ENCODE peak calls at places on chromosomes 6 and 20, in seven cellular contexts. One of them, this sample, is unnamed. For H3K9me3, the result is how much of the 10 kb centered on the place peaks cover.

GRCh38 chr6:110556317-110557115 is 80.1 kb upstream of the SLC22A16 start:
- DNase-seq in CD8-positive, alpha-beta memory T cell: no peak
- DNase-seq in Karpas-422: no peak
- DNase-seq in upper lobe of right lung: no peak
- DNase-seq in heart left ventricle: no peak
- DNase-seq in heart right ventricle: no peak
- DNase-seq in WERI-Rb-1: no peak
- DNase-seq in this sample: no peak

GRCh38 chr20:297925-298754 is 770 bp downstream of the ZCCHC3 start:
- DNase-seq in CD8-positive, alpha-beta memory T cell: peak
- DNase-seq in Karpas-422: peak
- DNase-seq in upper lobe of right lung: peak
- DNase-seq in heart left ventricle: peak
- DNase-seq in heart right ventricle: peak
- DNase-seq in WERI-Rb-1: peak
- DNase-seq in this sample: no peak

GRCh38 chr20:41110930-41111577 is 26.3 kb upstream of the PLCG1 start:
- DNase-seq in CD8-positive, alpha-beta memory T cell: no peak
- DNase-seq in Karpas-422: no peak
- DNase-seq in upper lobe of right lung: no peak
- DNase-seq in heart left ventricle: no peak
- DNase-seq in heart right ventricle: no peak
- DNase-seq in WERI-Rb-1: no peak
- DNase-seq in this sample: no peak

GRCh38 chr6:13554929-13555333 is 19.5 kb upstream of the SIRT5 start:
- DNase-seq in CD8-positive, alpha-beta memory T cell: no peak
- DNase-seq in Karpas-422: no peak
- DNase-seq in upper lobe of right lung: no peak
- DNase-seq in heart left ventricle: peak
- DNase-seq in heart right ventricle: peak
- DNase-seq in WERI-Rb-1: no peak
- DNase-seq in this sample: no peak

GRCh38 chr20:47358672-47359532 is 2.4 kb upstream of the ZMYND8 start:
- DNase-seq in CD8-positive, alpha-beta memory T cell: no peak
- DNase-seq in Karpas-422: peak
- DNase-seq in upper lobe of right lung: peak
- DNase-seq in heart left ventricle: no peak
- DNase-seq in heart right ventricle: peak
- DNase-seq in WERI-Rb-1: peak
- DNase-seq in this sample: no peak

GRCh38 chr6:63644668-63645326 is 9.2 kb downstream of the PHF3 start:
- DNase-seq in CD8-positive, alpha-beta memory T cell: no peak
- DNase-seq in Karpas-422: no peak
- DNase-seq in upper lobe of right lung: no peak
- DNase-seq in heart left ventricle: no peak
- DNase-seq in heart right ventricle: peak
- DNase-seq in WERI-Rb-1: no peak
- DNase-seq in this sample: no peak

GRCh38 chr6:13558718-13559117 is 15.7 kb upstream of the SIRT5 start:
- DNase-seq in CD8-positive, alpha-beta memory T cell: no peak
- DNase-seq in Karpas-422: no peak
- DNase-seq in upper lobe of right lung: no peak
- DNase-seq in heart left ventricle: no peak
- DNase-seq in heart right ventricle: no peak
- DNase-seq in WERI-Rb-1: no peak
- DNase-seq in this sample: no peak

GRCh38 chr6:135535989-135536414 is 38.5 kb upstream of the AHI1 start:
- DNase-seq in CD8-positive, alpha-beta memory T cell: no peak
- DNase-seq in Karpas-422: peak
- DNase-seq in upper lobe of right lung: no peak
- DNase-seq in heart left ventricle: no peak
- DNase-seq in heart right ventricle: peak
- DNase-seq in WERI-Rb-1: no peak
- DNase-seq in this sample: peak

GRCh38 chr6:141309295-141309694 is 823.4 kb upstream of the GJE1 start:
- DNase-seq in CD8-positive, alpha-beta memory T cell: no peak
- DNase-seq in Karpas-422: no peak
- DNase-seq in upper lobe of right lung: no peak
- DNase-seq in heart left ventricle: no peak
- DNase-seq in heart right ventricle: no peak
- DNase-seq in WERI-Rb-1: no peak
- DNase-seq in this sample: no peak

GRCh38 chr6:80541186-80541585 is 434.7 kb downstream of the BCKDHB start:
- DNase-seq in CD8-positive, alpha-beta memory T cell: no peak
- DNase-seq in Karpas-422: no peak
- DNase-seq in upper lobe of right lung: no peak
- DNase-seq in heart left ventricle: no peak
- DNase-seq in heart right ventricle: no peak
- DNase-seq in WERI-Rb-1: no peak
- DNase-seq in this sample: no peak

GRCh38 chr6:1913572-1913971 is 303.9 kb downstream of the FOXC1 start:
- DNase-seq in CD8-positive, alpha-beta memory T cell: no peak
- DNase-seq in Karpas-422: no peak
- DNase-seq in upper lobe of right lung: no peak
- DNase-seq in heart left ventricle: no peak
- DNase-seq in heart right ventricle: no peak
- DNase-seq in WERI-Rb-1: no peak
- DNase-seq in this sample: no peak

GRCh38 chr6:137848672-137849071 is 18.4 kb upstream of the TNFAIP3 start:
- DNase-seq in CD8-positive, alpha-beta memory T cell: no peak
- DNase-seq in Karpas-422: no peak
- DNase-seq in upper lobe of right lung: no peak
- DNase-seq in heart left ventricle: no peak
- DNase-seq in heart right ventricle: no peak
- DNase-seq in WERI-Rb-1: no peak
- DNase-seq in this sample: no peak

GRCh38 chr6:132192646-132193045 is 208.6 kb downstream of the MOXD1 start:
- DNase-seq in CD8-positive, alpha-beta memory T cell: no peak
- DNase-seq in Karpas-422: no peak
- DNase-seq in upper lobe of right lung: no peak
- DNase-seq in heart left ventricle: no peak
- DNase-seq in heart right ventricle: no peak
- DNase-seq in WERI-Rb-1: no peak
- DNase-seq in this sample: no peak

GRCh38 chr6:1672379-1672778 is 62.7 kb downstream of the FOXC1 start:
- DNase-seq in CD8-positive, alpha-beta memory T cell: no peak
- DNase-seq in Karpas-422: no peak
- DNase-seq in upper lobe of right lung: no peak
- DNase-seq in heart left ventricle: no peak
- DNase-seq in heart right ventricle: no peak
- DNase-seq in WERI-Rb-1: no peak
- DNase-seq in this sample: no peak

GRCh38 chr20:11375368-11375767 is 542.3 kb upstream of the BTBD3 start:
- DNase-seq in CD8-positive, alpha-beta memory T cell: no peak
- DNase-seq in Karpas-422: no peak
- DNase-seq in upper lobe of right lung: no peak
- DNase-seq in heart left ventricle: no peak
- DNase-seq in heart right ventricle: no peak
- DNase-seq in WERI-Rb-1: no peak
- DNase-seq in this sample: no peak

GRCh38 chr6:126267621-126268020 is 72.3 kb upstream of the CENPW start:
- DNase-seq in CD8-positive, alpha-beta memory T cell: no peak
- DNase-seq in Karpas-422: peak
- DNase-seq in upper lobe of right lung: no peak
- DNase-seq in heart left ventricle: no peak
- DNase-seq in heart right ventricle: no peak
- DNase-seq in WERI-Rb-1: peak
- DNase-seq in this sample: no peak

GRCh38 chr20:23178806-23179205 is 92.7 kb upstream of the CD93 start:
- DNase-seq in CD8-positive, alpha-beta memory T cell: no peak
- DNase-seq in Karpas-422: peak
- DNase-seq in upper lobe of right lung: no peak
- DNase-seq in heart left ventricle: no peak
- DNase-seq in heart right ventricle: peak
- DNase-seq in WERI-Rb-1: no peak
- DNase-seq in this sample: no peak

GRCh38 chr20:40813708-40814327 is 124.8 kb upstream of the MAFB start:
- DNase-seq in CD8-positive, alpha-beta memory T cell: no peak
- DNase-seq in Karpas-422: no peak
- DNase-seq in upper lobe of right lung: no peak
- DNase-seq in heart left ventricle: no peak
- DNase-seq in heart right ventricle: no peak
- DNase-seq in WERI-Rb-1: no peak
- DNase-seq in this sample: no peak

GRCh38 chr6:170575250-170575649 is 9.2 kb downstream of the PDCD2 start:
- DNase-seq in CD8-positive, alpha-beta memory T cell: no peak
- DNase-seq in Karpas-422: peak
- DNase-seq in upper lobe of right lung: no peak
- DNase-seq in heart left ventricle: no peak
- DNase-seq in heart right ventricle: no peak
- DNase-seq in WERI-Rb-1: no peak
- DNase-seq in this sample: no peak

GRCh38 chr20:47620808-47621805 is 119.4 kb downstream of the NCOA3 start:
- DNase-seq in CD8-positive, alpha-beta memory T cell: no peak
- DNase-seq in Karpas-422: peak
- DNase-seq in upper lobe of right lung: no peak
- DNase-seq in heart left ventricle: no peak
- DNase-seq in heart right ventricle: peak
- DNase-seq in WERI-Rb-1: no peak
- DNase-seq in this sample: no peak

GRCh38 chr20:1383621-1384404 is 9.0 kb downstream of the FKBP1A start:
- DNase-seq in CD8-positive, alpha-beta memory T cell: no peak
- DNase-seq in Karpas-422: no peak
- DNase-seq in upper lobe of right lung: no peak
- DNase-seq in heart left ventricle: no peak
- DNase-seq in heart right ventricle: no peak
- DNase-seq in WERI-Rb-1: no peak
- DNase-seq in this sample: no peak

GRCh38 chr20:63538204-63539091 is 1.3 kb upstream of the PTK6 start:
- DNase-seq in CD8-positive, alpha-beta memory T cell: no peak
- DNase-seq in Karpas-422: no peak
- DNase-seq in upper lobe of right lung: peak
- DNase-seq in heart left ventricle: no peak
- DNase-seq in heart right ventricle: no peak
- DNase-seq in WERI-Rb-1: peak
- DNase-seq in this sample: no peak

GRCh38 chr20:17381701-17382100 is 149.5 kb downstream of the BFSP1 start:
- DNase-seq in CD8-positive, alpha-beta memory T cell: no peak
- DNase-seq in Karpas-422: no peak
- DNase-seq in upper lobe of right lung: no peak
- DNase-seq in heart left ventricle: no peak
- DNase-seq in heart right ventricle: no peak
- DNase-seq in WERI-Rb-1: no peak
- DNase-seq in this sample: no peak

GRCh38 chr6:27295301-27296079 is 16.6 kb downstream of the POM121L2 start:
- DNase-seq in CD8-positive, alpha-beta memory T cell: no peak
- DNase-seq in Karpas-422: peak
- DNase-seq in upper lobe of right lung: no peak
- DNase-seq in heart left ventricle: no peak
- DNase-seq in heart right ventricle: no peak
- DNase-seq in WERI-Rb-1: no peak
- DNase-seq in this sample: no peak

GRCh38 chr6:27296106-27296783 is 15.8 kb downstream of the POM121L2 start:
- DNase-seq in CD8-positive, alpha-beta memory T cell: no peak
- DNase-seq in Karpas-422: no peak
- DNase-seq in upper lobe of right lung: no peak
- DNase-seq in heart left ventricle: no peak
- DNase-seq in heart right ventricle: no peak
- DNase-seq in WERI-Rb-1: no peak
- DNase-seq in this sample: no peak

GRCh38 chr6:27290850-27291208 is 21.2 kb downstream of the POM121L2 start:
- DNase-seq in CD8-positive, alpha-beta memory T cell: no peak
- DNase-seq in Karpas-422: no peak
- DNase-seq in upper lobe of right lung: no peak
- DNase-seq in heart left ventricle: no peak
- DNase-seq in heart right ventricle: no peak
- DNase-seq in WERI-Rb-1: no peak
- DNase-seq in this sample: no peak

GRCh38 chr6:27294409-27294808 is 17.7 kb downstream of the POM121L2 start:
- DNase-seq in CD8-positive, alpha-beta memory T cell: no peak
- DNase-seq in Karpas-422: no peak
- DNase-seq in upper lobe of right lung: no peak
- DNase-seq in heart left ventricle: no peak
- DNase-seq in heart right ventricle: no peak
- DNase-seq in WERI-Rb-1: no peak
- DNase-seq in this sample: no peak

GRCh38 chr6:27293436-27294152 is 18.5 kb downstream of the POM121L2 start:
- DNase-seq in CD8-positive, alpha-beta memory T cell: no peak
- DNase-seq in Karpas-422: no peak
- DNase-seq in upper lobe of right lung: no peak
- DNase-seq in heart left ventricle: no peak
- DNase-seq in heart right ventricle: no peak
- DNase-seq in WERI-Rb-1: no peak
- DNase-seq in this sample: no peak
- H3K9me3 ChIP-seq in CD8-positive, alpha-beta memory T cell: under half
- H3K9me3 ChIP-seq in Karpas-422: under half
- H3K9me3 ChIP-seq in upper lobe of right lung: under half
- H3K9me3 ChIP-seq in heart left ventricle: under half
- H3K9me3 ChIP-seq in heart right ventricle: under half
- H3K9me3 ChIP-seq in WERI-Rb-1: half or more
- H3K9me3 ChIP-seq in this sample: under half

GRCh38 chr20:60283281-60283680 is 325.1 kb downstream of the CDH26 start:
- DNase-seq in CD8-positive, alpha-beta memory T cell: no peak
- DNase-seq in Karpas-422: no peak
- DNase-seq in upper lobe of right lung: no peak
- DNase-seq in heart left ventricle: no peak
- DNase-seq in heart right ventricle: no peak
- DNase-seq in WERI-Rb-1: no peak
- DNase-seq in this sample: no peak
- H3K9me3 ChIP-seq in CD8-positive, alpha-beta memory T cell: under half
- H3K9me3 ChIP-seq in Karpas-422: under half
- H3K9me3 ChIP-seq in upper lobe of right lung: under half
- H3K9me3 ChIP-seq in heart left ventricle: under half
- H3K9me3 ChIP-seq in heart right ventricle: under half
- H3K9me3 ChIP-seq in WERI-Rb-1: under half
- H3K9me3 ChIP-seq in this sample: under half

DNA sequence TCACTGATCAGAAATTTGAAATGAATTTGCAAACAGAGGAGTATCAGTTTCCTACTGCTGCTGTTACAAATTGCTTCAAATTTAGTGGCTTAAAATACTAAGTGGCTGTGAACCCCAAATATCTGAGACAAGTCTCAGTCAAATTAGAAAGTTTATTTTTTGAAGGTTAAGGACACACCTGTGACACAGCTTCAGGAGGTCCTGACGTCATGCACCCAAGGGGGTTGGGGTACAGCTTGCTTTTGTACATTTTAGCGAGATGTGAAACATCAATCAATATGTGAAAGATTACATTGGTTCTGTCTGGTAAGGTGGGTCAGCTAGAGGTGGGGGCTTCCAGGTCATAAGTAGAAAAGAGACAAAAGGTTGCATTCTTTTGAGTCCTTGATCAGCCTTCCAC is 21.4 kb upstream of the ZFP64 start:
- DNase-seq in CD8-positive, alpha-beta memory T cell: no peak
- DNase-seq in Karpas-422: no peak
- DNase-seq in upper lobe of right lung: no peak
- DNase-seq in heart left ventricle: no peak
- DNase-seq in heart right ventricle: no peak
- DNase-seq in WERI-Rb-1: no peak
- DNase-seq in this sample: no peak
- H3K9me3 ChIP-seq in CD8-positive, alpha-beta memory T cell: under half
- H3K9me3 ChIP-seq in Karpas-422: under half
- H3K9me3 ChIP-seq in upper lobe of right lung: under half
- H3K9me3 ChIP-seq in heart left ventricle: under half
- H3K9me3 ChIP-seq in heart right ventricle: under half
- H3K9me3 ChIP-seq in WERI-Rb-1: under half
- H3K9me3 ChIP-seq in this sample: under half

DNA sequence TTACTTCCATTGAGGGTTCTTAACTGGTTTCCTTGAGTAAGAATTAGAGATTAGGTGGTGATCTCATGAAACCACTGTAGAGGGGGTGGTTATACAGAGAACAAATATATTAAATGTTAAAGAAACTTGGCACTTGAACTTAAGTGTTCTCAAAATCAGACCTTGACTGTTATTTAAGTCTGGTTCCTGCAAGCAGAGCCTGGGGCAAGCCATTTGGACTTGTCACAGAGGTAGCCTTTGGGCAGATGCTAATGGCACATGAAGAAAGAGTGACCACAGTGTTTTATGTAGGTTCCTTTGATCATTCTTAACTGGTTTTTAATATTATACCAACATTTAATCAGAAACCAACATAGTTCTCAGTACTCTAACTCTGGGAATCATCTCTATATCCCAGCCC is 288.5 kb downstream of the SOX4 start:
- DNase-seq in CD8-positive, alpha-beta memory T cell: no peak
- DNase-seq in Karpas-422: no peak
- DNase-seq in upper lobe of right lung: no peak
- DNase-seq in heart left ventricle: no peak
- DNase-seq in heart right ventricle: no peak
- DNase-seq in WERI-Rb-1: no peak
- DNase-seq in this sample: no peak
- H3K9me3 ChIP-seq in CD8-positive, alpha-beta memory T cell: under half
- H3K9me3 ChIP-seq in Karpas-422: under half
- H3K9me3 ChIP-seq in upper lobe of right lung: under half
- H3K9me3 ChIP-seq in heart left ventricle: under half
- H3K9me3 ChIP-seq in heart right ventricle: under half
- H3K9me3 ChIP-seq in WERI-Rb-1: under half
- H3K9me3 ChIP-seq in this sample: under half

This sample was measured in iPS DF 6.9.